ENCODE peak calls at places on chromosome 18, in eight cellular contexts. One of them, this sample, is unnamed.

GRCh38 chr18:11902522-11903292 is 5.4 kb downstream of the MPPE1 start:
- DNase-seq in activated CD4-positive, alpha-beta T cell treated with anti-CD3 and anti-CD28 coated beads, Interleukin-2, amount 50 U/mL, for 1 hour: no peak
- DNase-seq in mammary epithelial cell: no peak
- DNase-seq in KBM-7: no peak
- DNase-seq in aorta: no peak
- DNase-seq in stimulated activated CD4-positive, alpha-beta T cell treated with anti-CD3 and anti-CD28 coated beads, Interleukin-15, amount 100 ng/mL, for 1 hour: no peak
- DNase-seq in iPS-NIHi11: no peak
- DNase-seq in RWPE1: no peak
- DNase-seq in this sample: no peak

GRCh38 chr18:59142274-59142673 is 2.6 kb downstream of the SEC11C start:
- DNase-seq in activated CD4-positive, alpha-beta T cell treated with anti-CD3 and anti-CD28 coated beads, Interleukin-2, amount 50 U/mL, for 1 hour: no peak
- DNase-seq in mammary epithelial cell: no peak
- DNase-seq in KBM-7: no peak
- DNase-seq in aorta: no peak
- DNase-seq in stimulated activated CD4-positive, alpha-beta T cell treated with anti-CD3 and anti-CD28 coated beads, Interleukin-15, amount 100 ng/mL, for 1 hour: no peak
- DNase-seq in iPS-NIHi11: no peak
- DNase-seq in RWPE1: no peak
- DNase-seq in this sample: no peak

GRCh38 chr18:45255142-45255890 is 360.0 kb upstream of the SLC14A2 start:
- DNase-seq in activated CD4-positive, alpha-beta T cell treated with anti-CD3 and anti-CD28 coated beads, Interleukin-2, amount 50 U/mL, for 1 hour: no peak
- DNase-seq in mammary epithelial cell: peak
- DNase-seq in KBM-7: no peak
- DNase-seq in aorta: no peak
- DNase-seq in stimulated activated CD4-positive, alpha-beta T cell treated with anti-CD3 and anti-CD28 coated beads, Interleukin-15, amount 100 ng/mL, for 1 hour: no peak
- DNase-seq in iPS-NIHi11: no peak
- DNase-seq in RWPE1: peak
- DNase-seq in this sample: peak

GRCh38 chr18:7207366-7207765 is 23.5 kb upstream of the LRRC30 start:
- DNase-seq in activated CD4-positive, alpha-beta T cell treated with anti-CD3 and anti-CD28 coated beads, Interleukin-2, amount 50 U/mL, for 1 hour: no peak
- DNase-seq in mammary epithelial cell: no peak
- DNase-seq in KBM-7: no peak
- DNase-seq in aorta: no peak
- DNase-seq in stimulated activated CD4-positive, alpha-beta T cell treated with anti-CD3 and anti-CD28 coated beads, Interleukin-15, amount 100 ng/mL, for 1 hour: no peak
- DNase-seq in iPS-NIHi11: no peak
- DNase-seq in RWPE1: no peak
- DNase-seq in this sample: no peak

GRCh38 chr18:9738266-9738969 is 30.3 kb downstream of the RAB31 start:
- DNase-seq in activated CD4-positive, alpha-beta T cell treated with anti-CD3 and anti-CD28 coated beads, Interleukin-2, amount 50 U/mL, for 1 hour: no peak
- DNase-seq in mammary epithelial cell: no peak
- DNase-seq in KBM-7: peak
- DNase-seq in aorta: no peak
- DNase-seq in stimulated activated CD4-positive, alpha-beta T cell treated with anti-CD3 and anti-CD28 coated beads, Interleukin-15, amount 100 ng/mL, for 1 hour: no peak
- DNase-seq in iPS-NIHi11: no peak
- DNase-seq in RWPE1: no peak
- DNase-seq in this sample: no peak

GRCh38 chr18:33014060-33014796 is 241.4 kb upstream of the KLHL14 start:
- DNase-seq in activated CD4-positive, alpha-beta T cell treated with anti-CD3 and anti-CD28 coated beads, Interleukin-2, amount 50 U/mL, for 1 hour: no peak
- DNase-seq in mammary epithelial cell: no peak
- DNase-seq in KBM-7: no peak
- DNase-seq in aorta: no peak
- DNase-seq in stimulated activated CD4-positive, alpha-beta T cell treated with anti-CD3 and anti-CD28 coated beads, Interleukin-15, amount 100 ng/mL, for 1 hour: no peak
- DNase-seq in iPS-NIHi11: no peak
- DNase-seq in RWPE1: no peak
- DNase-seq in this sample: no peak

GRCh38 chr18:45764000-45764686 is 40.2 kb downstream of the SLC14A1 start:
- DNase-seq in activated CD4-positive, alpha-beta T cell treated with anti-CD3 and anti-CD28 coated beads, Interleukin-2, amount 50 U/mL, for 1 hour: no peak
- DNase-seq in mammary epithelial cell: peak
- DNase-seq in KBM-7: peak
- DNase-seq in aorta: no peak
- DNase-seq in stimulated activated CD4-positive, alpha-beta T cell treated with anti-CD3 and anti-CD28 coated beads, Interleukin-15, amount 100 ng/mL, for 1 hour: no peak
- DNase-seq in iPS-NIHi11: no peak
- DNase-seq in RWPE1: no peak
- DNase-seq in this sample: no peak

GRCh38 chr18:2050702-2051201 is 520.6 kb downstream of the METTL4 start:
- DNase-seq in activated CD4-positive, alpha-beta T cell treated with anti-CD3 and anti-CD28 coated beads, Interleukin-2, amount 50 U/mL, for 1 hour: no peak
- DNase-seq in mammary epithelial cell: peak
- DNase-seq in KBM-7: no peak
- DNase-seq in aorta: no peak
- DNase-seq in stimulated activated CD4-positive, alpha-beta T cell treated with anti-CD3 and anti-CD28 coated beads, Interleukin-15, amount 100 ng/mL, for 1 hour: no peak
- DNase-seq in iPS-NIHi11: no peak
- DNase-seq in RWPE1: peak
- DNase-seq in this sample: peak

GRCh38 chr18:65439184-65439583 is 311.6 kb upstream of the CDH7 start:
- DNase-seq in activated CD4-positive, alpha-beta T cell treated with anti-CD3 and anti-CD28 coated beads, Interleukin-2, amount 50 U/mL, for 1 hour: no peak
- DNase-seq in mammary epithelial cell: no peak
- DNase-seq in KBM-7: peak
- DNase-seq in aorta: no peak
- DNase-seq in stimulated activated CD4-positive, alpha-beta T cell treated with anti-CD3 and anti-CD28 coated beads, Interleukin-15, amount 100 ng/mL, for 1 hour: no peak
- DNase-seq in iPS-NIHi11: no peak
- DNase-seq in RWPE1: no peak
- DNase-seq in this sample: no peak

GRCh38 chr18:70082430-70082829 is 123.1 kb downstream of the RTTN start:
- DNase-seq in activated CD4-positive, alpha-beta T cell treated with anti-CD3 and anti-CD28 coated beads, Interleukin-2, amount 50 U/mL, for 1 hour: no peak
- DNase-seq in mammary epithelial cell: no peak
- DNase-seq in KBM-7: no peak
- DNase-seq in aorta: no peak
- DNase-seq in stimulated activated CD4-positive, alpha-beta T cell treated with anti-CD3 and anti-CD28 coated beads, Interleukin-15, amount 100 ng/mL, for 1 hour: no peak
- DNase-seq in iPS-NIHi11: no peak
- DNase-seq in RWPE1: no peak
- DNase-seq in this sample: no peak

GRCh38 chr18:79662051-79662450 is 17.6 kb upstream of the CTDP1 start:
- DNase-seq in activated CD4-positive, alpha-beta T cell treated with anti-CD3 and anti-CD28 coated beads, Interleukin-2, amount 50 U/mL, for 1 hour: no peak
- DNase-seq in mammary epithelial cell: no peak
- DNase-seq in KBM-7: no peak
- DNase-seq in aorta: no peak
- DNase-seq in stimulated activated CD4-positive, alpha-beta T cell treated with anti-CD3 and anti-CD28 coated beads, Interleukin-15, amount 100 ng/mL, for 1 hour: no peak
- DNase-seq in iPS-NIHi11: no peak
- DNase-seq in RWPE1: no peak
- DNase-seq in this sample: no peak

GRCh38 chr18:21851327-21851961 is 110.9 kb downstream of the MIB1 start:
- DNase-seq in activated CD4-positive, alpha-beta T cell treated with anti-CD3 and anti-CD28 coated beads, Interleukin-2, amount 50 U/mL, for 1 hour: no peak
- DNase-seq in mammary epithelial cell: no peak
- DNase-seq in KBM-7: peak
- DNase-seq in aorta: no peak
- DNase-seq in stimulated activated CD4-positive, alpha-beta T cell treated with anti-CD3 and anti-CD28 coated beads, Interleukin-15, amount 100 ng/mL, for 1 hour: no peak
- DNase-seq in iPS-NIHi11: peak
- DNase-seq in RWPE1: peak
- DNase-seq in this sample: no peak

GRCh38 chr18:56321470-56321869 is 316.9 kb downstream of the TXNL1 start:
- DNase-seq in activated CD4-positive, alpha-beta T cell treated with anti-CD3 and anti-CD28 coated beads, Interleukin-2, amount 50 U/mL, for 1 hour: no peak
- DNase-seq in mammary epithelial cell: no peak
- DNase-seq in KBM-7: no peak
- DNase-seq in aorta: peak
- DNase-seq in stimulated activated CD4-positive, alpha-beta T cell treated with anti-CD3 and anti-CD28 coated beads, Interleukin-15, amount 100 ng/mL, for 1 hour: no peak
- DNase-seq in iPS-NIHi11: no peak
- DNase-seq in RWPE1: no peak
- DNase-seq in this sample: no peak

GRCh38 chr18:12326711-12327460 is 18.8 kb downstream of the TUBB6 start:
- DNase-seq in activated CD4-positive, alpha-beta T cell treated with anti-CD3 and anti-CD28 coated beads, Interleukin-2, amount 50 U/mL, for 1 hour: no peak
- DNase-seq in mammary epithelial cell: no peak
- DNase-seq in KBM-7: no peak
- DNase-seq in aorta: no peak
- DNase-seq in stimulated activated CD4-positive, alpha-beta T cell treated with anti-CD3 and anti-CD28 coated beads, Interleukin-15, amount 100 ng/mL, for 1 hour: no peak
- DNase-seq in iPS-NIHi11: no peak
- DNase-seq in RWPE1: no peak
- DNase-seq in this sample: no peak

GRCh38 chr18:48858676-48859075 is 92.1 kb downstream of the SMAD7 start:
- DNase-seq in activated CD4-positive, alpha-beta T cell treated with anti-CD3 and anti-CD28 coated beads, Interleukin-2, amount 50 U/mL, for 1 hour: no peak
- DNase-seq in mammary epithelial cell: no peak
- DNase-seq in KBM-7: no peak
- DNase-seq in aorta: no peak
- DNase-seq in stimulated activated CD4-positive, alpha-beta T cell treated with anti-CD3 and anti-CD28 coated beads, Interleukin-15, amount 100 ng/mL, for 1 hour: no peak
- DNase-seq in iPS-NIHi11: no peak
- DNase-seq in RWPE1: no peak
- DNase-seq in this sample: no peak

GRCh38 chr18:46916551-46917107 is 678 bp downstream of the PIAS2 start:
- DNase-seq in activated CD4-positive, alpha-beta T cell treated with anti-CD3 and anti-CD28 coated beads, Interleukin-2, amount 50 U/mL, for 1 hour: peak
- DNase-seq in mammary epithelial cell: peak
- DNase-seq in KBM-7: peak
- DNase-seq in aorta: peak
- DNase-seq in stimulated activated CD4-positive, alpha-beta T cell treated with anti-CD3 and anti-CD28 coated beads, Interleukin-15, amount 100 ng/mL, for 1 hour: no peak
- DNase-seq in iPS-NIHi11: no peak
- DNase-seq in RWPE1: peak
- DNase-seq in this sample: no peak

GRCh38 chr18:48632676-48633257 is 93.9 kb downstream of the CTIF start:
- DNase-seq in activated CD4-positive, alpha-beta T cell treated with anti-CD3 and anti-CD28 coated beads, Interleukin-2, amount 50 U/mL, for 1 hour: no peak
- DNase-seq in mammary epithelial cell: no peak
- DNase-seq in KBM-7: no peak
- DNase-seq in aorta: no peak
- DNase-seq in stimulated activated CD4-positive, alpha-beta T cell treated with anti-CD3 and anti-CD28 coated beads, Interleukin-15, amount 100 ng/mL, for 1 hour: no peak
- DNase-seq in iPS-NIHi11: no peak
- DNase-seq in RWPE1: no peak
- DNase-seq in this sample: no peak

GRCh38 chr18:61743775-61744531 is 148.9 kb downstream of the RNF152 start:
- DNase-seq in activated CD4-positive, alpha-beta T cell treated with anti-CD3 and anti-CD28 coated beads, Interleukin-2, amount 50 U/mL, for 1 hour: no peak
- DNase-seq in mammary epithelial cell: no peak
- DNase-seq in KBM-7: no peak
- DNase-seq in aorta: no peak
- DNase-seq in stimulated activated CD4-positive, alpha-beta T cell treated with anti-CD3 and anti-CD28 coated beads, Interleukin-15, amount 100 ng/mL, for 1 hour: no peak
- DNase-seq in iPS-NIHi11: no peak
- DNase-seq in RWPE1: no peak
- DNase-seq in this sample: no peak

GRCh38 chr18:49045585-49045984 is 94.8 kb upstream of the SMAD7 start:
- DNase-seq in activated CD4-positive, alpha-beta T cell treated with anti-CD3 and anti-CD28 coated beads, Interleukin-2, amount 50 U/mL, for 1 hour: no peak
- DNase-seq in mammary epithelial cell: no peak
- DNase-seq in KBM-7: no peak
- DNase-seq in aorta: no peak
- DNase-seq in stimulated activated CD4-positive, alpha-beta T cell treated with anti-CD3 and anti-CD28 coated beads, Interleukin-15, amount 100 ng/mL, for 1 hour: no peak
- DNase-seq in iPS-NIHi11: no peak
- DNase-seq in RWPE1: no peak
- DNase-seq in this sample: no peak

GRCh38 chr18:58870621-58871020 is 5.9 kb downstream of the ZNF532 start:
- DNase-seq in activated CD4-positive, alpha-beta T cell treated with anti-CD3 and anti-CD28 coated beads, Interleukin-2, amount 50 U/mL, for 1 hour: no peak
- DNase-seq in mammary epithelial cell: no peak
- DNase-seq in KBM-7: no peak
- DNase-seq in aorta: no peak
- DNase-seq in stimulated activated CD4-positive, alpha-beta T cell treated with anti-CD3 and anti-CD28 coated beads, Interleukin-15, amount 100 ng/mL, for 1 hour: no peak
- DNase-seq in iPS-NIHi11: no peak
- DNase-seq in RWPE1: no peak
- DNase-seq in this sample: no peak

GRCh38 chr18:34707670-34708069 is 2.4 kb upstream of the DTNA start:
- DNase-seq in activated CD4-positive, alpha-beta T cell treated with anti-CD3 and anti-CD28 coated beads, Interleukin-2, amount 50 U/mL, for 1 hour: no peak
- DNase-seq in mammary epithelial cell: peak
- DNase-seq in KBM-7: no peak
- DNase-seq in aorta: no peak
- DNase-seq in stimulated activated CD4-positive, alpha-beta T cell treated with anti-CD3 and anti-CD28 coated beads, Interleukin-15, amount 100 ng/mL, for 1 hour: no peak
- DNase-seq in iPS-NIHi11: peak
- DNase-seq in RWPE1: peak
- DNase-seq in this sample: peak